ENCODE peak calls at places on chromosomes 6 and 20, in four cellular contexts. W is heart right ventricle, Z is Peyer's patch, G is stomach. Q is an unnamed sample.

GRCh38 chr20:50724851-50725721 is 6.3 kb upstream of the PARD6B start:
- DNase-seq in W (peak; percentile 59), Z (no peak), G (peak; percentile 41), Q (peak; percentile 99)

GRCh38 chr6:2448826-2449571 is 203.6 kb upstream of the GMDS start:
- DNase-seq in W (no peak), Z (peak; percentile 63), G (peak; percentile 44), Q (no peak)

GRCh38 chr6:43949451-43950110 is 177.7 kb downstream of the MRPL14 start:
- DNase-seq in W (no peak), Z (peak; percentile 8), G (no peak), Q (no peak)

GRCh38 chr6:41430875-41431274 is 95.5 kb downstream of the NCR2 start:
- DNase-seq in W (no peak), Z (no peak), G (no peak), Q (no peak)

GRCh38 chr6:53432318-53433161 is 83.8 kb upstream of the ELOVL5 start:
- DNase-seq in W (no peak), Z (no peak), G (no peak), Q (no peak)

GRCh38 chr6:85418059-85418458 is 31.8 kb upstream of the NT5E start:
- DNase-seq in W (no peak), Z (no peak), G (no peak), Q (no peak)

GRCh38 chr6:32176476-32177181 is 745 bp upstream of the AGPAT1 start:
- DNase-seq in W (no peak), Z (no peak), G (no peak), Q (no peak)

GRCh38 chr6:84804720-84805119 is 40.3 kb upstream of the TBX18 start:
- DNase-seq in W (no peak), Z (no peak), G (no peak), Q (no peak)

DNA sequence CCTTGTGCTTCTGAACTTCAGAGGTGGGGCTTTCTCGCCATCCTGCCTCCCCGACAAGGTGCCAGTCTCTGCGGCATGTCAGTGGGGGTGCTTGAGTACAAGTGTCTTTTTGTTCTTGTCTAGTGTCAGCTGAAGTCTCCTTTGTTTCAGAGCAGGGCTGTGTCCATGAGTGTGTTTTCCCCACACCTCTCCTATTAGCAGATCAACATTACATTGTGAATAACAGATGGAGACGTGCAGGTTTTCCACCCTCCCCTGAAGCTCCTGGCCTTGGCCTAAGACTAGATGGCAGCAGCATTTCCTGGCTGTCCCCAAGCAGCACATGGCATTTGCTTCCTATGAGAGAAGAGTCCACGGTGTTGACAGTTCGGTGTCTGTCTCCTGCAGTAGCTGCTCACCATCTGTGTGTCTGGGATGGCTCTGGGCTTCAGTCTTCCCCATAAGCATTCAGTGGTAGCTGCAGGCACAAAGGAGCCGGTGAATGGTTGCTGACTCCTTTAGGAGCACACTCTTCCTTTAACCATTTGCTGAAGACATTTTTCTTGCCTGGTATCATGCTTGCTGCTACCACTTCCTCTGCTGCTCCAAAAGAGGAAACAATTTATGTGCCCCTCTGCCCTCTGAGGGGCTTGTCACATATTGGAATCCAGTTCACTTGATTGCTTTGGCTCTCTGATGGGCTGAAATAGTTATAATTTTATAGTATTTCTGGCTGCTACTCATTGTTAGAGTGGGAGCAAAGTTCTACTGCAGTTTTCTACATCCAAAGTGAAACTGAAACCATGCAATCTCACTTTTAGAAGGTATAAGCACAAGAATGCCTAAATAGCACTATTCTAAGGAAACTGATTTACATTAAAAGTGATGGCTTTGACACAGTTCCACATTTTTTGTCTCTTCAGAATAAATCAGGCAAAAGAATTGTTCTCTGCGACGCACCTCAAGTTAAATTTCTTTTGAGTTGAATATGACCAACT is 913.0 kb downstream of the C6orf118 start:
- DNase-seq in W (no peak), Z (no peak), G (no peak), Q (no peak)
- H3K4me3 ChIP-seq in W (peak overlapping the region; percentile 33), Z (no peak overlapping the region), G (no peak overlapping the region), Q (no peak overlapping the region)

GRCh38 chr6:146544783-146545182 is 1.1 kb downstream of the RAB32 start:
- DNase-seq in W (no peak), Z (no peak), G (no peak), Q (no peak)
- H3K27ac ChIP-seq in W (peak overlapping the region; percentile 84), Z (peak overlapping the region; percentile 94), G (peak overlapping the region; percentile 97), Q (peak overlapping the region; percentile 95)

DNA sequence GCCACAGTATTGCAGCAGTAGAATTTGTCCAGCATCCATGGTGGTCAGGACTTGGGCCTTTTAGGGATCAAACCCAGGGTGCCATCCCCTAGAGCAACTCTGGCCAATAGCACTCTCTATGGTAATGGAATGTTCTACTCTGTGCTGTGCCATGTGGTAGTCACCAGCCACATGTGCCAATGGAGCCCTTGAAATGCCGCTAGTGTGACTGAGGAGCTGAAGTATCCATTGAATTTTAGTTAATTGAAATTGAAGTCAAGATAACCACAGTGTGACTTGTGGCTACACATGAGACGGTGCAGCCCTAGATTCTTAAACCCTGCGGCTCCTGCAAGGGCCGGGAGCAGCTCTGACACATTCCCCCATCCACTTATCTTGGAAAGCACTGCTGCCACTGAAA is 54.6 kb downstream of the SLC2A10 start:
- DNase-seq in W (no peak), Z (no peak), G (no peak), Q (no peak)
- H3K4me1 ChIP-seq in W (no peaks in the 10 kb centered on the region), Z (no peaks in the 10 kb centered on the region), G (no peaks in the 10 kb centered on the region), Q (no peaks in the 10 kb centered on the region)

GRCh38 chr6:16756660-16757270 is 4.5 kb downstream of the ATXN1 start:
- DNase-seq in W (no peak), Z (no peak), G (no peak), Q (no peak)
- H3K4me3 ChIP-seq in W (no peak overlapping the region), Z (no peak overlapping the region), G (no peak overlapping the region), Q (no peak overlapping the region)

DNA sequence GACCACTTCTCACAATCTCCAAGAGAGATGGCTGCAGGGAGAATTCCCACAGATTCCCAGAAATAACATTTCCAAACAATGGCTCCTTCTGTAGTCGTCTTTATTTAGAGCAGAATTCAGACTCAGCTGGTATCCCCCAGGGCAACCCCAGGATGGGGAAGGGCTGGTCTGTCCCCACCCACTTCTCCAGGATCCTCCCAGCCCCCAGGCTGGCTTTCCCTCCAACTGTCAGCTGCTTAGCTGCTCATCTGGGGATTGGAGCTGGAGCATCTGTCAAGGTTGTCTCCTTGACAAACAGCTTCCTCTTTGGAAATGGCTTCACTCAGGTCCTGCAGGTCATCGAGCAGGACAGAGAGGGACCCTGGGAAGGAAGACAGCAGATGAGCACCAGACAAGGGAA is 3.5 kb upstream of the PSORS1C2 start:
- DNase-seq in W (no peak), Z (no peak), G (no peak), Q (no peak)
- H3K27ac ChIP-seq in W (peak overlapping the region; percentile 65), Z (no peak overlapping the region), G (peak overlapping the region; percentile 78), Q (no peak overlapping the region)